ENCODE peak calls at places on chromosomes 13 and 19, in seven cellular contexts. X, A, G, R, M, Z and T are unnamed samples.

GRCh38 chr13:113453962-113454361 is 674 bp upstream of the ADPRHL1 start:
- DNase-seq in X (no peak), R (no peak), A (no peak), M (no peak), G (no peak), Z (no peak), T (no peak)

GRCh38 chr13:109998808-109999528 is 212.6 kb upstream of the IRS2 start:
- DNase-seq in M (no peak), G (no peak), A (peak), Z (no peak), X (no peak), R (no peak), T (no peak)

GRCh38 chr19:27962260-27962659 is 1250.7 kb downstream of the UQCRFS1 start:
- DNase-seq in X (no peak), G (no peak), R (no peak), M (no peak), Z (no peak), A (no peak), T (no peak)

GRCh38 chr19:21765151-21765550 is 2.2 kb downstream of the ZNF100 start:
- DNase-seq in R (no peak), A (no peak), G (no peak), Z (no peak), X (no peak), M (no peak), T (no peak)

GRCh38 chr19:39351537-39352037 is 9.4 kb downstream of the SAMD4B start:
- DNase-seq in X (no peak), Z (no peak), M (no peak), R (no peak), A (no peak), G (no peak), T (no peak)

GRCh38 chr19:15812059-15812722 is 3.3 kb downstream of the OR10H1 start:
- DNase-seq in R (no peak), A (peak), X (no peak), M (no peak), G (no peak), Z (no peak), T (no peak)

GRCh38 chr19:14536926-14537692 is 7.7 kb downstream of the TECR start:
- DNase-seq in R (peak), G (peak), Z (peak), M (peak), A (peak), X (peak), T (no peak)

GRCh38 chr19:54024660-54025059 is 33.2 kb downstream of the CACNG6 start:
- DNase-seq in R (no peak), M (no peak), G (no peak), A (peak), Z (no peak), X (no peak), T (no peak)

GRCh38 chr13:66984241-66984640 is 245.9 kb downstream of the PCDH9 start:
- DNase-seq in Z (no peak), R (no peak), A (no peak), X (no peak), G (no peak), M (no peak), T (no peak)

GRCh38 chr13:110309159-110309476 is 2.0 kb downstream of the COL4A2 start:
- DNase-seq in G (no peak), X (no peak), M (peak), R (no peak), A (no peak), Z (no peak), T (no peak)

GRCh38 chr13:39108746-39109145 is 70.5 kb downstream of the NHLRC3 start:
- DNase-seq in G (no peak), Z (no peak), A (no peak), R (no peak), X (no peak), M (no peak), T (no peak)

GRCh38 chr13:109652536-109652935 is 133.8 kb downstream of the IRS2 start:
- DNase-seq in Z (no peak), A (no peak), M (no peak), X (no peak), R (no peak), G (no peak), T (no peak)

GRCh38 chr19:52749780-52750179 is 14.9 kb upstream of the ZNF611 start:
- DNase-seq in G (no peak), A (no peak), X (no peak), M (no peak), R (no peak), Z (no peak), T (no peak)

GRCh38 chr19:48250290-48251025 is 5.3 kb downstream of the CARD8 start:
- DNase-seq in R (no peak), G (no peak), Z (no peak), M (no peak), X (no peak), A (no peak), T (no peak)
- H3K4me3 ChIP-seq in R (no peak), G (no peak), Z (no peak), M (no peak), X (no peak), A (no peak), T (no peak)

GRCh38 chr13:34747507-34747906 is 194.6 kb upstream of the NBEA start:
- DNase-seq in G (no peak), X (no peak), R (no peak), Z (no peak), A (no peak), M (no peak), T (no peak)
- TF ChIP-seq CTCF in G (no peak), X (no peak), R (no peak), Z (no peak), A (no peak), M (no peak), T (no peak)

DNA sequence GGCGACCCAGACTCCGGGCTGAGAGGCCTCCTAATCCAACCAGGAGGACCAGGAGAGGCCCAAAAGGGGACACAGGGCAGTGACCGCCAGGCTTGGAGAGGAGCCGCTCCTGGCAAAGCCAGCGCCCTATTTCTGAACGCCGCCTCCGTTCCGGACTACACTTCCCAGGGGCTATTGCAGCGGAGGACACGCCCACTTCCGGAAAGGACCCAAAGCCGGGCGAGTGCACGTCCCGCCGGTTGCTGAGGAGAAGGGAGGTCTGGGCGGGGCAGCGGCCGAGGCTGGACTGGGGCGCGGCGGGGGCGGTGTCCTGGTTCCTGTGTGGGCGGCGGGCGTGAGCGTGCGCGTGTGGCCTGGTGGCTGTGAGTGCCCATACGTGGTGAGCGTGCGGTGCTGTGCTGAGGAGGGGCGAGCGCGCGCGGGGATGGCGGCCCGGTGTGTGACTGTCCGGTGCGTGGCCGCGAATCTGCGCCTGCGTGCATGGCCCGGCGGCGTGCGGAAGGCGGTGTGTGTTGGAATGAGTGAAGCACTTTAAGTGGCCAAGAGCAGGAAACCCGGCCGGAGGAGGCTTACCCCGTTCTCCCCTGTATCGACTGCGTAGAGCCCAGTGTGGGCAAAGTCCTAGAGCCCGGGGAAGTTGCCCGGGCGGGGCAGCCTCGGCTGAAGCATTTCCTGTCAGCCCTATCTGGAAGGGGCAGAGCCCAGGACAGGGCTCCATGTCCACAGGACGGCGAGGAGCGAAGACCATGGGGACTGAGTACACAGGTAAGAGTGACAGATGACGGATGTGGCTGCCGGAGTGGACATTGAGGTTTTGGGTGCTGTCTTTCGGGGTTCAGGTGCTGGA is at the start of gene ZNF470:
- DNase-seq in Z (peak), A (peak), M (peak), X (peak), G (peak), R (peak), T (peak)
- H3K4me3 ChIP-seq in Z (peak), A (peak), M (peak), X (peak), G (peak), R (peak), T (peak)

GRCh38 chr13:101941095-101941777 is 460.6 kb downstream of the FGF14 start:
- DNase-seq in A (peak), G (no peak), M (no peak), X (no peak), R (no peak), Z (no peak), T (no peak)
- TF ChIP-seq CTCF in A (peak), G (no peak), M (no peak), X (no peak), R (no peak), Z (no peak), T (no peak)

GRCh38 chr13:37369618-37370017 is 228.9 kb downstream of the POSTN start:
- DNase-seq in R (no peak), Z (no peak), G (no peak), M (no peak), A (no peak), X (no peak), T (no peak)
- H3K4me3 ChIP-seq in R (no peak), Z (no peak), G (no peak), M (no peak), A (no peak), X (no peak), T (no peak)